ENCODE peak calls at places on chromosomes 3 and 15, in seven cellular contexts. I is T-helper 2 cell; T is activated CD8-positive, alpha-beta memory T cell treated with anti-CD3 and anti-CD28 coated beads for 1 hour; B is A172; L is HEK293T; D is tibial nerve; J is NCI-H524. S is an unnamed sample.

GRCh38 chr3:187744169-187745151 is 808 bp downstream of the BCL6 start:
- DNase-seq in I (peak; percentile 32), T (peak; percentile 33), B (peak; percentile 37), L (no peak), D (no peak), J (peak; percentile 50), S (peak; percentile 46)

GRCh38 chr3:8532251-8532831 is 30.7 kb downstream of the LMCD1 start:
- DNase-seq in I (no peak), T (no peak), B (peak; percentile 82), L (no peak), D (no peak), J (no peak), S (no peak)

GRCh38 chr3:128849776-128850542 is 29.5 kb upstream of the ACAD9 start:
- DNase-seq in I (no peak), T (no peak), B (no peak), L (no peak), D (no peak), J (no peak), S (peak; percentile 24)

GRCh38 chr3:152656207-152657001 is 178.5 kb upstream of the P2RY1 start:
- DNase-seq in I (no peak), T (no peak), B (no peak), L (no peak), D (no peak), J (no peak), S (no peak)

GRCh38 chr3:176953106-176954080 is 243.9 kb downstream of the TBL1XR1 start:
- DNase-seq in I (no peak), T (no peak), B (peak; percentile 37), L (no peak), D (peak; percentile 21), J (no peak), S (no peak)

GRCh38 chr3:124615896-124616543 is 114.2 kb upstream of the UMPS start:
- DNase-seq in I (no peak), T (no peak), B (no peak), L (no peak), D (no peak), J (no peak), S (no peak)

GRCh38 chr15:43249699-43250203 is 17.0 kb downstream of the TGM5 start:
- DNase-seq in I (no peak), T (no peak), B (peak; percentile 96), L (no peak), D (no peak), J (no peak), S (peak; percentile 8)

GRCh38 chr3:12224181-12225147 is 64.4 kb upstream of the PPARG start:
- DNase-seq in I (no peak), T (no peak), B (no peak), L (no peak), D (no peak), J (no peak), S (peak; percentile 71)

GRCh38 chr3:122094125-122094524 is 39.0 kb downstream of the CD86 start:
- DNase-seq in I (no peak), T (no peak), B (no peak), L (no peak), D (no peak), J (no peak), S (no peak)

GRCh38 chr3:99472385-99472784 is 166.0 kb upstream of the COL8A1 start:
- DNase-seq in I (no peak), T (no peak), B (no peak), L (no peak), D (no peak), J (no peak), S (no peak)

GRCh38 chr3:142210608-142211007 is 14.8 kb downstream of the GK5 start:
- DNase-seq in I (no peak), T (no peak), B (peak; percentile 14), L (no peak), D (no peak), J (no peak), S (no peak)

GRCh38 chr15:98648654-98649537 is 557 bp downstream of the IGF1R start:
- DNase-seq in I (no peak), T (no peak), B (peak; percentile 13), L (peak; percentile 43), D (peak; percentile 39), J (no peak), S (peak; percentile 62)

GRCh38 chr3:170437151-170437550 is 18.5 kb downstream of the CLDN11 start:
- DNase-seq in I (no peak), T (no peak), B (no peak), L (no peak), D (no peak), J (no peak), S (no peak)